ENCODE peak calls at places on chromosomes 7 and 10, in four cellular contexts. One of them, this sample, is unnamed.

GRCh38 chr10:5818894-5819293 is 5.7 kb upstream of the GDI2 start:
- DNase-seq in HepG2: no peak
- DNase-seq in GM12878: no peak
- DNase-seq in K562: no peak
- DNase-seq in this sample: no peak

GRCh38 chr7:4764402-4765007 is 10.9 kb upstream of the AP5Z1 start:
- DNase-seq in HepG2: no peak
- DNase-seq in GM12878: no peak
- DNase-seq in K562: no peak
- DNase-seq in this sample: no peak

GRCh38 chr10:125661942-125662515 is 20.9 kb downstream of the TEX36 start:
- DNase-seq in HepG2: no peak
- DNase-seq in GM12878: no peak
- DNase-seq in K562: peak; percentile 67
- DNase-seq in this sample: no peak

GRCh38 chr7:31122649-31123058 is 70.5 kb downstream of the ADCYAP1R1 start:
- DNase-seq in HepG2: peak; percentile 45
- DNase-seq in GM12878: no peak
- DNase-seq in K562: peak; percentile 75
- DNase-seq in this sample: peak; percentile 78

GRCh38 chr7:120915314-120915713 is 35.3 kb upstream of the ING3 start:
- DNase-seq in HepG2: no peak
- DNase-seq in GM12878: no peak
- DNase-seq in K562: no peak
- DNase-seq in this sample: no peak

GRCh38 chr7:4771737-4772136 is 3.7 kb upstream of the AP5Z1 start:
- DNase-seq in HepG2: no peak
- DNase-seq in GM12878: no peak
- DNase-seq in K562: no peak
- DNase-seq in this sample: no peak

GRCh38 chr7:30285067-30285530 is 702 bp downstream of the ZNRF2 start:
- DNase-seq in HepG2: no peak
- DNase-seq in GM12878: no peak
- DNase-seq in K562: no peak
- DNase-seq in this sample: peak; percentile 56

GRCh38 chr10:101069441-101069840 is 7.7 kb downstream of the KAZALD1 start:
- DNase-seq in HepG2: no peak
- DNase-seq in GM12878: no peak
- DNase-seq in K562: no peak
- DNase-seq in this sample: no peak

GRCh38 chr10:78588194-78588811 is 480.5 kb upstream of the ZMIZ1 start:
- DNase-seq in HepG2: peak; percentile 15
- DNase-seq in GM12878: no peak
- DNase-seq in K562: no peak
- DNase-seq in this sample: no peak

GRCh38 chr10:133467286-133467911 is 13.7 kb downstream of the SCART1 start:
- DNase-seq in HepG2: no peak
- DNase-seq in GM12878: no peak
- DNase-seq in K562: no peak
- DNase-seq in this sample: no peak

GRCh38 chr7:3951656-3952055 is 650.6 kb downstream of the SDK1 start:
- DNase-seq in HepG2: no peak
- DNase-seq in GM12878: no peak
- DNase-seq in K562: no peak
- DNase-seq in this sample: no peak

GRCh38 chr7:148773344-148773743 is 74.6 kb downstream of the CUL1 start:
- DNase-seq in HepG2: no peak
- DNase-seq in GM12878: peak; percentile 11
- DNase-seq in K562: no peak
- DNase-seq in this sample: no peak

GRCh38 chr10:77789861-77790260 is 136.7 kb downstream of the DLG5 start:
- DNase-seq in HepG2: no peak
- DNase-seq in GM12878: no peak
- DNase-seq in K562: no peak
- DNase-seq in this sample: no peak

GRCh38 chr10:10313099-10313875 is 704.4 kb upstream of the CELF2 start:
- DNase-seq in HepG2: no peak
- DNase-seq in GM12878: no peak
- DNase-seq in K562: no peak
- DNase-seq in this sample: no peak

GRCh38 chr7:12728192-12728538 is 40.7 kb downstream of the ARL4A start:
- DNase-seq in HepG2: no peak
- DNase-seq in GM12878: no peak
- DNase-seq in K562: peak; percentile 44
- DNase-seq in this sample: no peak

GRCh38 chr10:624605-625334 is 64.7 kb downstream of the DIP2C start:
- DNase-seq in HepG2: peak; percentile 69
- DNase-seq in GM12878: no peak
- DNase-seq in K562: peak; percentile 58
- DNase-seq in this sample: peak; percentile 61

GRCh38 chr10:128280271-128280670 is 154.0 kb upstream of the MKI67 start:
- DNase-seq in HepG2: no peak
- DNase-seq in GM12878: no peak
- DNase-seq in K562: no peak
- DNase-seq in this sample: no peak

GRCh38 chr7:78443811-78444210 is 645.2 kb downstream of the PHTF2 start:
- DNase-seq in HepG2: no peak
- DNase-seq in GM12878: no peak
- DNase-seq in K562: no peak
- DNase-seq in this sample: no peak

GRCh38 chr10:90751107-90751997 is 106.5 kb downstream of the HTR7 start:
- DNase-seq in HepG2: peak; percentile 49
- DNase-seq in GM12878: peak; percentile 27
- DNase-seq in K562: peak; percentile 41
- DNase-seq in this sample: peak; percentile 76

GRCh38 chr7:154564676-154565075 is 438.2 kb downstream of the PAXIP1 start:
- DNase-seq in HepG2: no peak
- DNase-seq in GM12878: no peak
- DNase-seq in K562: no peak
- DNase-seq in this sample: no peak

GRCh38 chr7:6154542-6155404 is 117.7 kb downstream of the CYTH3 start:
- DNase-seq in HepG2: no peak
- DNase-seq in GM12878: no peak
- DNase-seq in K562: no peak
- DNase-seq in this sample: no peak

GRCh38 chr7:90961037-90961725 is 303.1 kb upstream of the FZD1 start:
- DNase-seq in HepG2: no peak
- DNase-seq in GM12878: no peak
- DNase-seq in K562: no peak
- DNase-seq in this sample: no peak

GRCh38 chr10:87658383-87658795 is 1.3 kb upstream of the PAPSS2 start:
- DNase-seq in HepG2: no peak
- DNase-seq in GM12878: no peak
- DNase-seq in K562: no peak
- DNase-seq in this sample: no peak

GRCh38 chr7:87935373-87935706 is 1.3 kb downstream of the ADAM22 start:
- DNase-seq in HepG2: no peak
- DNase-seq in GM12878: no peak
- DNase-seq in K562: no peak
- DNase-seq in this sample: no peak

GRCh38 chr7:79199266-79199665 is 254.2 kb downstream of the MAGI2 start:
- DNase-seq in HepG2: no peak
- DNase-seq in GM12878: no peak
- DNase-seq in K562: no peak
- DNase-seq in this sample: no peak

GRCh38 chr7:36474283-36475010 is 84.8 kb downstream of the ANLN start:
- DNase-seq in HepG2: no peak
- DNase-seq in GM12878: no peak
- DNase-seq in K562: peak; percentile 64
- DNase-seq in this sample: no peak

GRCh38 chr7:132654150-132654549 is 77.9 kb upstream of the PLXNA4 start:
- DNase-seq in HepG2: no peak
- DNase-seq in GM12878: no peak
- DNase-seq in K562: peak; percentile 15
- DNase-seq in this sample: peak; percentile 16

GRCh38 chr7:92668564-92668963 is 78.4 kb upstream of the FAM133B start:
- DNase-seq in HepG2: no peak
- DNase-seq in GM12878: no peak
- DNase-seq in K562: no peak
- DNase-seq in this sample: no peak

GRCh38 chr7:14332155-14332554 is 342.7 kb upstream of the ETV1 start:
- DNase-seq in HepG2: no peak
- DNase-seq in GM12878: no peak
- DNase-seq in K562: no peak
- DNase-seq in this sample: no peak

GRCh38 chr7:40918701-40919271 is 784.0 kb downstream of the SUGCT start:
- DNase-seq in HepG2: no peak
- DNase-seq in GM12878: no peak
- DNase-seq in K562: no peak
- DNase-seq in this sample: no peak

GRCh38 chr7:3043544-3044395 is at the start of gene CARD11:
- DNase-seq in HepG2: no peak
- DNase-seq in GM12878: no peak
- DNase-seq in K562: peak; percentile 79
- DNase-seq in this sample: peak; percentile 31

GRCh38 chr7:155505422-155505793 is 41.0 kb downstream of the CNPY1 start:
- DNase-seq in HepG2: no peak
- DNase-seq in GM12878: no peak
- DNase-seq in K562: no peak
- DNase-seq in this sample: no peak

GRCh38 chr7:115851291-115851690 is 179.3 kb downstream of the TFEC start:
- DNase-seq in HepG2: peak; percentile 24
- DNase-seq in GM12878: no peak
- DNase-seq in K562: peak; percentile 10
- DNase-seq in this sample: no peak

GRCh38 chr10:69362471-69362954 is 54.2 kb downstream of the TACR2 start:
- DNase-seq in HepG2: no peak
- DNase-seq in GM12878: no peak
- DNase-seq in K562: no peak
- DNase-seq in this sample: no peak

GRCh38 chr10:86344714-86345161 is 21.9 kb downstream of the GRID1 start:
- DNase-seq in HepG2: no peak
- DNase-seq in GM12878: no peak
- DNase-seq in K562: no peak
- DNase-seq in this sample: peak; percentile 5

DNA sequence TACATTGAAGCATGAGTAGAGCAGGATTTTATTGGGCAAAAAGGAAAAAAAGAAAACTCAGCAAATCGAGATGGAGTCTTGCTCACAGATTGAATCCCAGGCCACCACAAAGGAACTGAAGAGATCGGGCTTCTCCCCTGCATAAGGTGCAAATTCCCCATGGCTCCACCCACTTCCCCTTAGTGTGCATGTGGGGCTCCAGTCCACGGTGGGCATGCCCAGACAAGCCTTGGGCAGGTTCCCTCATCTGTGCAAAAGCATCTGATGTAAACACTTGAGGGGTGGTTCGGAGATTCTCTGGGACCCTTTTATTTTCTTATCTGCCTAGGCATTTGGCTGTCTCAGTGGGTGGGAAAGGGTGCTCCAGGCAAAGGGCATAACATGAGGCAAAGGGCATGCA is 150.7 kb downstream of the CFTR start:
- DNase-seq in HepG2: no peak
- DNase-seq in GM12878: no peak
- DNase-seq in K562: no peak
- DNase-seq in this sample: peak; percentile 18
- TF ChIP-seq NR2C2 in HepG2: no peak
- TF ChIP-seq NR2C2 in GM12878: no peak
- TF ChIP-seq NR2C2 in K562: no peak
- TF ChIP-seq NR2C2 in this sample: no peak

DNA sequence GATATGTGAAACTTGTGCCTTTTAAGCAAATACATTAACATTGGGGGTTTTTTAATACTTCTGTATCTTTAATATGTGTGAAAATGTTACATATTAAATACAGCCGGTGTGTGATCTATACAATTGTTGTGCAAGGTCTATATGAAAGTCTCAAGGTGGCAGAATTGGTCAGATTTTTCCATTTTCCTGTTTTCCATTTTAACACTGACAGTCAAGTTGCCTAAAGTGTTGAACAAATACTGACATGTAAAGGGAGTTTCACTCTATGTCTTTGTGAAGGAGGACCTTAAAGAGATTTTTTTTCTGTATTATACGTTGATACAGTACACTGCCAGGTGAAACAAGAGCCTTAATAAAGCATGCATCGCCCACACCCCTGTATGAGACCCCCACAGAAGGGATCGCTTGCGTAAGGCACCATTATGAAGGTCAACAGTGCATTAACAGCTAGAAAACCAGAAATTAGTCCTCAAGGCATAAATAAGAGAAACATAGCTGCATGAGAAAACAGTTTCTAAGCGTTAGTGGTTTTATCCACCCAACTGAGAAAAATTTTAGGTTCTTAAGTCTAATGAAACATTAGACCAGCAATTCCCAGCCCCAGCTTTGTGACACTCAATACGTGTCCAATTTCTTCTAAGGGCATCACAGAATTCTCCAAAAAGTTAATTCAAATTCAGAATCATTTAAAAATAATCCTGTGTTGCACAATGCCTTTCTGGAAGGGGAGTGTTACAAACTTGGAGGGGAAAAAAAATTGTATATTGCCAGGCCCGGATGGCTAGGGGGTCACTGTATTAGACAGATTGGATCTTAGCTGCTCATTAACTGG is 6.9 kb downstream of the KLF6 start:
- DNase-seq in HepG2: no peak
- DNase-seq in GM12878: no peak
- DNase-seq in K562: no peak
- DNase-seq in this sample: no peak
- TF ChIP-seq SP1 in HepG2: no peak
- TF ChIP-seq SP1 in GM12878: no peak
- TF ChIP-seq SP1 in K562: no peak
- TF ChIP-seq SP1 in this sample: no peak

GRCh38 chr10:14379556-14380330 is 49.0 kb upstream of the FRMD4A start:
- DNase-seq in HepG2: no peak
- DNase-seq in GM12878: no peak
- DNase-seq in K562: no peak
- DNase-seq in this sample: no peak
- TF ChIP-seq NR2C2 in HepG2: no peak
- TF ChIP-seq NR2C2 in GM12878: no peak
- TF ChIP-seq NR2C2 in K562: no peak
- TF ChIP-seq NR2C2 in this sample: no peak

GRCh38 chr7:61576-62360 is 130.6 kb upstream of the FAM20C start:
- DNase-seq in HepG2: no peak
- DNase-seq in GM12878: no peak
- DNase-seq in K562: no peak
- DNase-seq in this sample: no peak
- TF ChIP-seq SP1 in HepG2: no peak
- TF ChIP-seq SP1 in GM12878: no peak
- TF ChIP-seq SP1 in K562: no peak
- TF ChIP-seq SP1 in this sample: no peak

GRCh38 chr10:116691544-116692126 is 50.7 kb downstream of the HSPA12A start:
- DNase-seq in HepG2: no peak
- DNase-seq in GM12878: no peak
- DNase-seq in K562: no peak
- DNase-seq in this sample: no peak

GRCh38 chr10:116689744-116690143 is 52.6 kb downstream of the HSPA12A start:
- DNase-seq in HepG2: no peak
- DNase-seq in GM12878: no peak
- DNase-seq in K562: no peak
- DNase-seq in this sample: no peak

GRCh38 chr10:116691079-116691398 is 51.3 kb downstream of the HSPA12A start:
- DNase-seq in HepG2: no peak
- DNase-seq in GM12878: no peak
- DNase-seq in K562: no peak
- DNase-seq in this sample: no peak

GRCh38 chr10:116689096-116689495 is 53.3 kb downstream of the HSPA12A start:
- DNase-seq in HepG2: no peak
- DNase-seq in GM12878: no peak
- DNase-seq in K562: no peak
- DNase-seq in this sample: no peak

GRCh38 chr10:116690356-116691078 is 51.8 kb downstream of the HSPA12A start:
- DNase-seq in HepG2: no peak
- DNase-seq in GM12878: no peak
- DNase-seq in K562: peak; percentile 17
- DNase-seq in this sample: no peak
- TF ChIP-seq NR2C2 in HepG2: no peak
- TF ChIP-seq NR2C2 in GM12878: no peak
- TF ChIP-seq NR2C2 in K562: no peak
- TF ChIP-seq NR2C2 in this sample: no peak

This sample was measured in WTC11.